ENCODE peak calls at places on chromosomes 7 and 10, in five cellular contexts. One of them, this sample, is unnamed.

GRCh38 chr7:32319019-32319382 is 171.2 kb downstream of the LSM5 start:
- DNase-seq in psoas muscle: no peak
- DNase-seq in mucosa of descending colon: no peak
- DNase-seq in mammary epithelial cell: no peak
- DNase-seq in RWPE2: no peak
- DNase-seq in this sample: no peak

GRCh38 chr10:43211030-43211429 is 55.8 kb downstream of the RASGEF1A start:
- DNase-seq in mucosa of descending colon: no peak
- DNase-seq in psoas muscle: peak; percentile 1
- DNase-seq in mammary epithelial cell: peak; percentile 17
- DNase-seq in RWPE2: peak; percentile 34
- DNase-seq in this sample: no peak

GRCh38 chr10:77300682-77301081 is 336.9 kb downstream of the KCNMA1 start:
- DNase-seq in psoas muscle: no peak
- DNase-seq in RWPE2: no peak
- DNase-seq in mucosa of descending colon: no peak
- DNase-seq in mammary epithelial cell: no peak
- DNase-seq in this sample: no peak

GRCh38 chr7:80819503-80819902 is 99.3 kb downstream of the SEMA3C start:
- DNase-seq in mammary epithelial cell: no peak
- DNase-seq in mucosa of descending colon: no peak
- DNase-seq in psoas muscle: no peak
- DNase-seq in RWPE2: no peak
- DNase-seq in this sample: no peak

GRCh38 chr10:21242915-21243314 is 282.6 kb downstream of the SKIDA1 start:
- DNase-seq in mammary epithelial cell: no peak
- DNase-seq in psoas muscle: no peak
- DNase-seq in mucosa of descending colon: no peak
- DNase-seq in RWPE2: no peak
- DNase-seq in this sample: no peak

GRCh38 chr10:123556736-123557135 is 109.4 kb upstream of the GPR26 start:
- DNase-seq in RWPE2: no peak
- DNase-seq in mammary epithelial cell: no peak
- DNase-seq in psoas muscle: no peak
- DNase-seq in mucosa of descending colon: no peak
- DNase-seq in this sample: no peak

GRCh38 chr7:46680147-46680546 is 759.1 kb upstream of the IGFBP3 start:
- DNase-seq in mammary epithelial cell: peak; percentile 27
- DNase-seq in RWPE2: no peak
- DNase-seq in mucosa of descending colon: no peak
- DNase-seq in psoas muscle: no peak
- DNase-seq in this sample: no peak

GRCh38 chr10:132708936-132709335 is 77.0 kb downstream of the NKX6-2 start:
- DNase-seq in mammary epithelial cell: no peak
- DNase-seq in RWPE2: peak; percentile 44
- DNase-seq in psoas muscle: no peak
- DNase-seq in mucosa of descending colon: no peak
- DNase-seq in this sample: no peak

GRCh38 chr10:90871279-90871760 is 454 bp upstream of the RPP30 start:
- DNase-seq in mammary epithelial cell: peak; percentile 64
- DNase-seq in psoas muscle: peak; percentile 16
- DNase-seq in mucosa of descending colon: peak; percentile 40
- DNase-seq in RWPE2: no peak
- DNase-seq in this sample: no peak

GRCh38 chr7:117806011-117806410 is 67.2 kb downstream of the CTTNBP2 start:
- DNase-seq in RWPE2: no peak
- DNase-seq in mammary epithelial cell: no peak
- DNase-seq in psoas muscle: no peak
- DNase-seq in mucosa of descending colon: no peak
- DNase-seq in this sample: no peak

GRCh38 chr10:129968937-129969527 is 5.0 kb upstream of the EBF3 start:
- DNase-seq in mammary epithelial cell: no peak
- DNase-seq in psoas muscle: peak; percentile 56
- DNase-seq in RWPE2: no peak
- DNase-seq in mucosa of descending colon: peak; percentile 60
- DNase-seq in this sample: no peak

GRCh38 chr10:78899996-78900714 is 168.6 kb upstream of the ZMIZ1 start:
- DNase-seq in mucosa of descending colon: peak; percentile 23
- DNase-seq in RWPE2: peak; percentile 30
- DNase-seq in mammary epithelial cell: no peak
- DNase-seq in psoas muscle: peak; percentile 43
- DNase-seq in this sample: no peak

GRCh38 chr7:98213874-98214810 is 2.9 kb downstream of the BHLHA15 start:
- DNase-seq in mucosa of descending colon: no peak
- DNase-seq in psoas muscle: no peak
- DNase-seq in RWPE2: no peak
- DNase-seq in mammary epithelial cell: no peak
- DNase-seq in this sample: no peak

GRCh38 chr7:107232568-107233090 is 63.8 kb downstream of the HBP1 start:
- DNase-seq in psoas muscle: no peak
- DNase-seq in mucosa of descending colon: no peak
- DNase-seq in RWPE2: no peak
- DNase-seq in mammary epithelial cell: peak; percentile 78
- DNase-seq in this sample: no peak

GRCh38 chr7:102306916-102307677 is 20.4 kb downstream of the SH2B2 start:
- DNase-seq in mammary epithelial cell: no peak
- DNase-seq in psoas muscle: peak; percentile 69
- DNase-seq in mucosa of descending colon: peak; percentile 87
- DNase-seq in RWPE2: peak; percentile 54
- DNase-seq in this sample: no peak

GRCh38 chr7:92835140-92835850 is 1.1 kb downstream of the CDK6 start:
- DNase-seq in psoas muscle: peak; percentile 37
- DNase-seq in mucosa of descending colon: peak; percentile 85
- DNase-seq in mammary epithelial cell: peak; percentile 71
- DNase-seq in RWPE2: peak; percentile 69
- DNase-seq in this sample: no peak

DNA sequence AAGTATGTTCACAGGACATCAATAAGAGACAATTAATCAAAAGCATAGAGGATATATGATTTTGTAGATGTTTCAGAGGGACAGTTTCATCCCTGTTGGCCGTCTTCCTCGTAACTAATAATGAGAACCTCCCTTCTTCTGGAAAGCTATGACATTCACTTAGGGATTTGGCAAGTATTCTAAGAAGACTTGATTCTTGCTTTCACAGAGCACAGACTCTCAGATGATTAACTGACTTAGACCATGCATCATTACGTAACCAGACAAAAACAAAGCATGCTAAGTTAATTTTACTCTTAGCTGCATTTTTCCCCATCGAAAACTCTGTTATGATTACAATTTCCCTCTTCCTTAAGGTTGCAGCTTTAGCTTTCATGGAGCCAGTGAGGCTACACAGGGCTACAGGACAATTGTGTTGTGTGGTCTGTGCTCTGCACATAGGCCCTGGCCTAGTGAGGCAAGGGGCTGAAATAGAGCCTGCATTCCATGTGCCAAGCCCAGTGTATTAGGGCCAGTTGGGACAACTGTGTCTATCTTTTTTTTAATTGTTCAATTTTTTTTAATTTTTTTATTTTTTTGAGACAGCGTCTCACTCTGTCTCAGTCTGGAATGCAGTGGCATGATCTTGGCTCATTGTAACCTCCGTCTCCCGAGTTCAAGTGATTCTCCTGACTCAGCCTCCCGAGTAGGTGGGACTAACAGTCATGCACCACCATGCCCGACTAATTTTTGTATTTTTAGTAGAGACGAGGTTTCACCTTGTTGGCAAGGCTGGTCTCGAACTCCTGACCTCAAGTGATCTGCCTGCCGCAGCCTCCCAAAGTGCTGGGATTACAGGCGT is 105.3 kb downstream of the PLXDC2 start:
- DNase-seq in psoas muscle: no peak
- DNase-seq in mammary epithelial cell: peak; percentile 52
- DNase-seq in mucosa of descending colon: no peak
- DNase-seq in RWPE2: no peak
- DNase-seq in this sample: no peak
- H3K4me3 ChIP-seq in psoas muscle: no peak overlapping the region
- H3K4me3 ChIP-seq in mammary epithelial cell: no peak overlapping the region
- H3K4me3 ChIP-seq in mucosa of descending colon: no peak overlapping the region
- H3K4me3 ChIP-seq in RWPE2: no peak overlapping the region
- H3K4me3 ChIP-seq in this sample: no peak overlapping the region

GRCh38 chr10:689433-690226 is at the start of gene DIP2C:
- DNase-seq in mammary epithelial cell: peak; percentile 47
- DNase-seq in RWPE2: no peak
- DNase-seq in psoas muscle: peak; percentile 84
- DNase-seq in mucosa of descending colon: peak; percentile 62
- DNase-seq in this sample: no peak
- H3K36me3 ChIP-seq in mammary epithelial cell: no peaks in the 10 kb centered on the region
- H3K36me3 ChIP-seq in RWPE2: no peaks in the 10 kb centered on the region
- H3K36me3 ChIP-seq in psoas muscle: no peaks in the 10 kb centered on the region
- H3K36me3 ChIP-seq in mucosa of descending colon: no peaks in the 10 kb centered on the region
- H3K36me3 ChIP-seq in this sample: no peaks in the 10 kb centered on the region

GRCh38 chr10:104642001-104642270 is 846 bp downstream of the SORCS3 start:
- DNase-seq in psoas muscle: no peak
- DNase-seq in mammary epithelial cell: no peak
- DNase-seq in mucosa of descending colon: no peak
- DNase-seq in RWPE2: no peak
- DNase-seq in this sample: no peak
- H3K4me3 ChIP-seq in psoas muscle: no peak overlapping the region
- H3K4me3 ChIP-seq in mammary epithelial cell: no peak overlapping the region
- H3K4me3 ChIP-seq in mucosa of descending colon: no peak overlapping the region
- H3K4me3 ChIP-seq in RWPE2: no peak overlapping the region
- H3K4me3 ChIP-seq in this sample: no peak overlapping the region

GRCh38 chr7:30764030-30764991 is 6.9 kb upstream of the MINDY4 start:
- DNase-seq in RWPE2: no peak
- DNase-seq in mucosa of descending colon: no peak
- DNase-seq in psoas muscle: no peak
- DNase-seq in mammary epithelial cell: no peak
- DNase-seq in this sample: no peak
- H3K36me3 ChIP-seq in RWPE2: no peaks in the 10 kb centered on the region
- H3K36me3 ChIP-seq in mucosa of descending colon: no peaks in the 10 kb centered on the region
- H3K36me3 ChIP-seq in psoas muscle: no peaks in the 10 kb centered on the region
- H3K36me3 ChIP-seq in mammary epithelial cell: no peaks in the 10 kb centered on the region
- H3K36me3 ChIP-seq in this sample: no peaks in the 10 kb centered on the region

GRCh38 chr10:26439436-26440090 is 1.4 kb downstream of the APBB1IP start:
- DNase-seq in mammary epithelial cell: no peak
- DNase-seq in RWPE2: no peak
- DNase-seq in mucosa of descending colon: no peak
- DNase-seq in psoas muscle: no peak
- DNase-seq in this sample: no peak
- H3K4me3 ChIP-seq in mammary epithelial cell: no peak overlapping the region
- H3K4me3 ChIP-seq in RWPE2: no peak overlapping the region
- H3K4me3 ChIP-seq in mucosa of descending colon: no peak overlapping the region
- H3K4me3 ChIP-seq in psoas muscle: peak overlapping the region; percentile 56
- H3K4me3 ChIP-seq in this sample: peak overlapping the region; percentile 53

This sample was measured in BJ.